ENCODE peak calls at places on chromosomes 3 and 15, in seven cellular contexts. One of them, this sample, is unnamed.

GRCh38 chr15:70670680-70671079 is 92.7 kb downstream of the UACA start:
- DNase-seq in nephron progenitor cell: no peak
- DNase-seq in body of pancreas: no peak
- DNase-seq in lung: no peak
- DNase-seq in esophagus muscularis mucosa: no peak
- DNase-seq in fibroblast of mammary gland: peak
- DNase-seq in fibroblast of lung: peak
- DNase-seq in this sample: peak

GRCh38 chr3:171551296-171551695 is 91.1 kb upstream of the TNIK start:
- DNase-seq in lung: no peak
- DNase-seq in fibroblast of lung: no peak
- DNase-seq in nephron progenitor cell: no peak
- DNase-seq in fibroblast of mammary gland: no peak
- DNase-seq in body of pancreas: no peak
- DNase-seq in esophagus muscularis mucosa: no peak
- DNase-seq in this sample: no peak

GRCh38 chr3:66469220-66469640 is 31.6 kb downstream of the LRIG1 start:
- DNase-seq in esophagus muscularis mucosa: no peak
- DNase-seq in body of pancreas: no peak
- DNase-seq in fibroblast of lung: peak
- DNase-seq in fibroblast of mammary gland: no peak
- DNase-seq in lung: no peak
- DNase-seq in nephron progenitor cell: no peak
- DNase-seq in this sample: no peak

GRCh38 chr15:96328101-96328958 is 2.2 kb upstream of the NR2F2 start:
- DNase-seq in fibroblast of lung: peak
- DNase-seq in fibroblast of mammary gland: peak
- DNase-seq in nephron progenitor cell: no peak
- DNase-seq in esophagus muscularis mucosa: no peak
- DNase-seq in lung: no peak
- DNase-seq in body of pancreas: no peak
- DNase-seq in this sample: peak

GRCh38 chr15:62976301-62976842 is 66.2 kb upstream of the TPM1 start:
- DNase-seq in nephron progenitor cell: no peak
- DNase-seq in body of pancreas: no peak
- DNase-seq in lung: no peak
- DNase-seq in fibroblast of mammary gland: peak
- DNase-seq in fibroblast of lung: no peak
- DNase-seq in esophagus muscularis mucosa: no peak
- DNase-seq in this sample: no peak

GRCh38 chr3:127525373-127525772 is 65.2 kb downstream of the TPRA1 start:
- DNase-seq in fibroblast of mammary gland: peak
- DNase-seq in fibroblast of lung: no peak
- DNase-seq in nephron progenitor cell: no peak
- DNase-seq in esophagus muscularis mucosa: peak
- DNase-seq in lung: no peak
- DNase-seq in body of pancreas: no peak
- DNase-seq in this sample: peak

GRCh38 chr3:37540786-37541185 is 320.9 kb upstream of the CTDSPL start:
- DNase-seq in lung: no peak
- DNase-seq in fibroblast of lung: no peak
- DNase-seq in nephron progenitor cell: no peak
- DNase-seq in body of pancreas: no peak
- DNase-seq in esophagus muscularis mucosa: no peak
- DNase-seq in fibroblast of mammary gland: no peak
- DNase-seq in this sample: no peak

GRCh38 chr3:187678869-187679268 is 8.7 kb upstream of the SST start:
- DNase-seq in esophagus muscularis mucosa: peak
- DNase-seq in body of pancreas: peak
- DNase-seq in nephron progenitor cell: peak
- DNase-seq in lung: no peak
- DNase-seq in fibroblast of lung: peak
- DNase-seq in fibroblast of mammary gland: peak
- DNase-seq in this sample: peak

GRCh38 chr3:138113309-138113708 is 2.1 kb downstream of the DZIP1L start:
- DNase-seq in body of pancreas: peak
- DNase-seq in nephron progenitor cell: no peak
- DNase-seq in esophagus muscularis mucosa: no peak
- DNase-seq in fibroblast of lung: no peak
- DNase-seq in lung: no peak
- DNase-seq in fibroblast of mammary gland: no peak
- DNase-seq in this sample: no peak

GRCh38 chr15:65044724-65045481 is at the start of gene SLC51B:
- DNase-seq in nephron progenitor cell: no peak
- DNase-seq in lung: peak
- DNase-seq in body of pancreas: no peak
- DNase-seq in fibroblast of mammary gland: no peak
- DNase-seq in fibroblast of lung: peak
- DNase-seq in esophagus muscularis mucosa: no peak
- DNase-seq in this sample: no peak

GRCh38 chr3:28586325-28586724 is 237.7 kb upstream of the AZI2 start:
- DNase-seq in fibroblast of lung: no peak
- DNase-seq in fibroblast of mammary gland: no peak
- DNase-seq in body of pancreas: no peak
- DNase-seq in nephron progenitor cell: no peak
- DNase-seq in lung: no peak
- DNase-seq in esophagus muscularis mucosa: no peak
- DNase-seq in this sample: peak

GRCh38 chr3:184306573-184306972 is 7.5 kb downstream of the PSMD2 start:
- DNase-seq in fibroblast of mammary gland: no peak
- DNase-seq in body of pancreas: no peak
- DNase-seq in esophagus muscularis mucosa: no peak
- DNase-seq in nephron progenitor cell: no peak
- DNase-seq in fibroblast of lung: no peak
- DNase-seq in lung: no peak
- DNase-seq in this sample: no peak

GRCh38 chr3:184300377-184300717 is 1.3 kb downstream of the PSMD2 start:
- DNase-seq in fibroblast of mammary gland: peak
- DNase-seq in nephron progenitor cell: no peak
- DNase-seq in fibroblast of lung: no peak
- DNase-seq in lung: no peak
- DNase-seq in body of pancreas: no peak
- DNase-seq in esophagus muscularis mucosa: no peak
- DNase-seq in this sample: peak

GRCh38 chr3:184299488-184300376 is 691 bp downstream of the PSMD2 start:
- DNase-seq in fibroblast of mammary gland: peak
- DNase-seq in nephron progenitor cell: no peak
- DNase-seq in lung: no peak
- DNase-seq in esophagus muscularis mucosa: no peak
- DNase-seq in body of pancreas: no peak
- DNase-seq in fibroblast of lung: peak
- DNase-seq in this sample: peak

GRCh38 chr3:184308744-184309143 is 5.7 kb upstream of the EIF4G1 start:
- DNase-seq in fibroblast of lung: no peak
- DNase-seq in lung: no peak
- DNase-seq in fibroblast of mammary gland: no peak
- DNase-seq in nephron progenitor cell: no peak
- DNase-seq in esophagus muscularis mucosa: no peak
- DNase-seq in body of pancreas: no peak
- DNase-seq in this sample: no peak

DNA sequence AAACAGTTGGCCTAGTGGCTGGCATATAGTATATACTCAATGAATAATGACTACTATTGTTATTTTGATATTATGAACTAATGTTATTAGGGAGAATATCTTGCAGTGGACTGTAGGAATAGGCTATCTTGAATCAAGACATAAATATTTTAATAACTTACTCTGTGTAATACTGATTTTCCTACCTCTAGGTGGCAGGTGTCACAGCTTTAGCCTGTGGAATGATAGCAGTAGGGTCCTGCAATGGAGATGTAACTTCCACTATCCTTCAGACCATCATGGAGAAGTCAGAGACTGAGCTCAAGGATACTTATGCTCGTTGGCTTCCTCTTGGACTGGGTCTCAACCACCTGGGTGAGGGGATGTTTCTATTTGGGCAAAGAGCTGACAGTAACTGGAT is 6.5 kb downstream of the PSMD2 start:
- DNase-seq in body of pancreas: no peak
- DNase-seq in esophagus muscularis mucosa: no peak
- DNase-seq in lung: no peak
- DNase-seq in fibroblast of mammary gland: peak
- DNase-seq in nephron progenitor cell: no peak
- DNase-seq in fibroblast of lung: peak
- DNase-seq in this sample: peak
- TF ChIP-seq CTCF in body of pancreas: peak
- TF ChIP-seq CTCF in esophagus muscularis mucosa: no peak
- TF ChIP-seq CTCF in lung: no peak
- TF ChIP-seq CTCF in fibroblast of mammary gland: peak
- TF ChIP-seq CTCF in nephron progenitor cell: no peak
- TF ChIP-seq CTCF in fibroblast of lung: peak
- TF ChIP-seq CTCF in this sample: peak

DNA sequence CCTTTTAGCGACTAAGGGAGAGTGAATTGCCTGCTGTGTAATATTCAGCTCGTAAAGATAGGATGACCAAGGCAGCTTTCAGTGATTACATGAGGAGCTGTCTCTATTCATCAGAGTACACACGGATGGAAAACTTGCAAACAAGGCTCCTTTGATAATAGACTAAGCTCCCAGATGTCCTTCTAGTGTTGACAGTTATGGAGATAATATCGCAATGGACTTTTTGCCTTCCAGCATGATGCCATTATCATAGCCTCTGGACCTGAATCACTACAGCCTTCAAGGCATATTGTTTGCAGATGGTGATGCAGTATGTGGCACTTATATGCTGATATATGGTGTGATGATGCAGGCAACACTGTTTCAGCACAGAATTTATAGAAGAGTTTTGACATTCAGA is 93.9 kb downstream of the ECT2 start:
- DNase-seq in esophagus muscularis mucosa: no peak
- DNase-seq in nephron progenitor cell: no peak
- DNase-seq in fibroblast of mammary gland: no peak
- DNase-seq in lung: no peak
- DNase-seq in fibroblast of lung: no peak
- DNase-seq in body of pancreas: no peak
- DNase-seq in this sample: no peak
- TF ChIP-seq CTCF in esophagus muscularis mucosa: no peak
- TF ChIP-seq CTCF in nephron progenitor cell: no peak
- TF ChIP-seq CTCF in fibroblast of mammary gland: no peak
- TF ChIP-seq CTCF in lung: no peak
- TF ChIP-seq CTCF in fibroblast of lung: no peak
- TF ChIP-seq CTCF in body of pancreas: no peak
- TF ChIP-seq CTCF in this sample: no peak

DNA sequence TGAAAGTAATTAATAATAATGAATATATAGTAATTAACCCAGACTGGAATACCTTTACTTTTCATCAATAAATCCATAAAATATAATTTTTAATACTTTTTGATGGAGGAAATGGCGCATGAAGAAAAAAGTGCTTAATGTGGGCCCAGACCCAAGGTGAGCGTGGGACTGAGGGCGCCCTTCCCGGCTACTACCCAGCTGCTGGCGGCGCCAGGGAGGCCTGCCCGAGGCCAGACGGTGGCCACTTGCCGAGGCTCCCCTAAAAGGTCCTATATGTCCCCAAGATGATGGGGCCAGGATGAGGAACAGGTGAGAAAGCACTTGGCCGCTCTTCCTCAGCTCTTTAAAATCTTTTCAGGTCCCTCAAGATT is 29.1 kb downstream of the CCNL1 start:
- DNase-seq in body of pancreas: peak
- DNase-seq in fibroblast of mammary gland: no peak
- DNase-seq in lung: no peak
- DNase-seq in nephron progenitor cell: no peak
- DNase-seq in esophagus muscularis mucosa: no peak
- DNase-seq in fibroblast of lung: no peak
- DNase-seq in this sample: no peak
- TF ChIP-seq CTCF in body of pancreas: no peak
- TF ChIP-seq CTCF in fibroblast of mammary gland: no peak
- TF ChIP-seq CTCF in lung: no peak
- TF ChIP-seq CTCF in nephron progenitor cell: no peak
- TF ChIP-seq CTCF in esophagus muscularis mucosa: no peak
- TF ChIP-seq CTCF in fibroblast of lung: no peak
- TF ChIP-seq CTCF in this sample: no peak

GRCh38 chr15:99987119-99987506 is 253.9 kb upstream of the LYSMD4 start:
- DNase-seq in esophagus muscularis mucosa: no peak
- DNase-seq in body of pancreas: no peak
- DNase-seq in lung: no peak
- DNase-seq in nephron progenitor cell: no peak
- DNase-seq in fibroblast of mammary gland: no peak
- DNase-seq in fibroblast of lung: no peak
- DNase-seq in this sample: no peak
- TF ChIP-seq CTCF in esophagus muscularis mucosa: no peak
- TF ChIP-seq CTCF in body of pancreas: no peak
- TF ChIP-seq CTCF in lung: no peak
- TF ChIP-seq CTCF in nephron progenitor cell: no peak
- TF ChIP-seq CTCF in fibroblast of mammary gland: no peak
- TF ChIP-seq CTCF in fibroblast of lung: no peak
- TF ChIP-seq CTCF in this sample: no peak

DNA sequence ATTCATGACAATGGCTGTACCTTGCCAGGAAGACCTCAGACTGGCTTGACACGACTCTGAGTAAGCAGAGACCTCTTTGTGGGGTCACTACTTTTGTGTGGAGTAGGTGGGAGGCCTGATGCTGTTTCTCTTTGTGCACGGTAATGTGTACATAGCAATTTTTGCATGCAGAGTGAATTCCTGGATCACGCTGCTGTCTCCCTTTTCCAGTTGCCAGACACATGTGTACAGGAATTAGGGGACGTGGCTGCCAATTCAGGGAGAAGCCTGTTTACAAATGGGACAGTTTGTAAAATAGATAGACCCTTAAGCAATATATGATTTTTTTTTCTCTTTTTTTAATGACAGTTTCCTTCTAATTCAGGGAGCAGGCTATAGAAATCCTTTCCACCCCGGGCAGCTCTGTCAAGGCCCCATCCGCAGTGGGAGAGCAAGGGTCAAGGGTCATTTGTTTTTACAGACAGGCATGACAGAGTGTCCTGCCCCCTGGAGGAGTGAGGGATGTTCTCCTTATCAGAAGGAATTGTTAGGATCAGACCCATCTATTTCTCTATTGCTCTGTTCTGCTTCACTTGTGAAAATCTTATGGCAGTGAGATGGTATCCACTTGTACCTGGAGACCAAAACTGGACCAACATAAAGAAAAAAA is 4.7 kb downstream of the CACNA1D start:
- DNase-seq in body of pancreas: no peak
- DNase-seq in nephron progenitor cell: peak
- DNase-seq in fibroblast of lung: no peak
- DNase-seq in fibroblast of mammary gland: no peak
- DNase-seq in lung: no peak
- DNase-seq in esophagus muscularis mucosa: no peak
- DNase-seq in this sample: no peak
- TF ChIP-seq CTCF in body of pancreas: no peak
- TF ChIP-seq CTCF in nephron progenitor cell: peak
- TF ChIP-seq CTCF in fibroblast of lung: no peak
- TF ChIP-seq CTCF in fibroblast of mammary gland: peak
- TF ChIP-seq CTCF in lung: no peak
- TF ChIP-seq CTCF in esophagus muscularis mucosa: no peak
- TF ChIP-seq CTCF in this sample: no peak

DNA sequence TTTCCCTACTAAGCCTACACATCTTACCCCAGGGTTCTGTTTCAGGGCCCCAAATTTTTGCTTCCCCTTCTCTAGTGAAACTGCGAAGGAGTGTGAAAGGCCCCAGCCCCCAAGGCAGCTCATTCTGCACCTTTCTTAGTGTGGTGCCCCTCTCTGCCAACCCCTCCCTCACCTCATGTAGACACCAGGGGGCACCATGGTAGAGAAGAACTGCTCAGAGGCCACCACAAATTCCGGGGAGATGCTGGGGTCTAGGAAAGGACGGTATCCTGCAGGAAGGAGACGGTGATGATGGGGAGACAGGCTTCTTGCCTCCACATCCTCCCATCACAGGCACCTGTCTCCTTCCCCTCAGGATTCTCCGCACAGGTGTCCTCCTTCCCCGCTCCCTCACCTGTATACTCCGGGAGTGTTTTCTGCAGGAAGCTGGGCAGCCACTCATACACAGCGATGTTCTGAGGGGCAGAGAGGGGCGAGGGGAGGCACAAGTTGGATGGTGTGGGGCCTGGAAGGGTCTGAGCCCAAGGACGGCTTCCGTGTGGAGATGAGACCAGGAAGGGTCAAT is 3.6 kb downstream of the DUOX2 start:
- DNase-seq in esophagus muscularis mucosa: no peak
- DNase-seq in fibroblast of lung: no peak
- DNase-seq in nephron progenitor cell: no peak
- DNase-seq in fibroblast of mammary gland: no peak
- DNase-seq in lung: no peak
- DNase-seq in body of pancreas: no peak
- DNase-seq in this sample: no peak
- TF ChIP-seq CTCF in esophagus muscularis mucosa: no peak
- TF ChIP-seq CTCF in fibroblast of lung: no peak
- TF ChIP-seq CTCF in nephron progenitor cell: no peak
- TF ChIP-seq CTCF in fibroblast of mammary gland: peak
- TF ChIP-seq CTCF in lung: no peak
- TF ChIP-seq CTCF in body of pancreas: no peak
- TF ChIP-seq CTCF in this sample: peak

This sample was measured in PC-3.